ENCODE peak calls at places on chromosome 17, in ten cellular contexts. One of them, this sample, is unnamed.

GRCh38 chr17:58060596-58061191 is 22.5 kb upstream of the DYNLL2 start:
- DNase-seq in anterior cingulate cortex: peak
- DNase-seq in amygdala: peak
- DNase-seq in NCI-H748 treated with DMSO at 0.1 percent for 48 hours: no peak
- DNase-seq in NCI-H1105: peak
- DNase-seq in EL: peak
- DNase-seq in activated CD4-positive, alpha-beta T cell treated with anti-CD3 and anti-CD28 coated beads, Interleukin-2, amount 50 U/mL, for 1 hour: no peak
- DNase-seq in dorsolateral prefrontal cortex: no peak
- DNase-seq in activated naive CD4-positive, alpha-beta T cell treated with anti-CD3 and anti-CD28 coated beads, Interleukin-2, amount 50 U/mL, for 72 hours: no peak
- DNase-seq in RWPE1: no peak
- DNase-seq in this sample: no peak

GRCh38 chr17:44599298-44600175 is 42.3 kb downstream of the FZD2 start:
- DNase-seq in anterior cingulate cortex: peak
- DNase-seq in amygdala: no peak
- DNase-seq in NCI-H748 treated with DMSO at 0.1 percent for 48 hours: no peak
- DNase-seq in NCI-H1105: no peak
- DNase-seq in EL: peak
- DNase-seq in activated CD4-positive, alpha-beta T cell treated with anti-CD3 and anti-CD28 coated beads, Interleukin-2, amount 50 U/mL, for 1 hour: no peak
- DNase-seq in dorsolateral prefrontal cortex: no peak
- DNase-seq in activated naive CD4-positive, alpha-beta T cell treated with anti-CD3 and anti-CD28 coated beads, Interleukin-2, amount 50 U/mL, for 72 hours: no peak
- DNase-seq in RWPE1: peak
- DNase-seq in this sample: peak

GRCh38 chr17:39782481-39782880 is 44.7 kb downstream of the GRB7 start:
- DNase-seq in anterior cingulate cortex: no peak
- DNase-seq in amygdala: no peak
- DNase-seq in NCI-H748 treated with DMSO at 0.1 percent for 48 hours: no peak
- DNase-seq in NCI-H1105: no peak
- DNase-seq in EL: no peak
- DNase-seq in activated CD4-positive, alpha-beta T cell treated with anti-CD3 and anti-CD28 coated beads, Interleukin-2, amount 50 U/mL, for 1 hour: no peak
- DNase-seq in dorsolateral prefrontal cortex: no peak
- DNase-seq in activated naive CD4-positive, alpha-beta T cell treated with anti-CD3 and anti-CD28 coated beads, Interleukin-2, amount 50 U/mL, for 72 hours: no peak
- DNase-seq in RWPE1: peak
- DNase-seq in this sample: no peak

GRCh38 chr17:41654908-41655607 is 30.7 kb upstream of the KRT17 start:
- DNase-seq in anterior cingulate cortex: no peak
- DNase-seq in amygdala: no peak
- DNase-seq in NCI-H748 treated with DMSO at 0.1 percent for 48 hours: no peak
- DNase-seq in NCI-H1105: no peak
- DNase-seq in EL: no peak
- DNase-seq in activated CD4-positive, alpha-beta T cell treated with anti-CD3 and anti-CD28 coated beads, Interleukin-2, amount 50 U/mL, for 1 hour: no peak
- DNase-seq in dorsolateral prefrontal cortex: no peak
- DNase-seq in activated naive CD4-positive, alpha-beta T cell treated with anti-CD3 and anti-CD28 coated beads, Interleukin-2, amount 50 U/mL, for 72 hours: no peak
- DNase-seq in RWPE1: no peak
- DNase-seq in this sample: no peak

GRCh38 chr17:77692571-77693161 is 265.8 kb upstream of the TNRC6C start:
- DNase-seq in anterior cingulate cortex: no peak
- DNase-seq in amygdala: no peak
- DNase-seq in NCI-H748 treated with DMSO at 0.1 percent for 48 hours: no peak
- DNase-seq in NCI-H1105: no peak
- DNase-seq in EL: peak
- DNase-seq in activated CD4-positive, alpha-beta T cell treated with anti-CD3 and anti-CD28 coated beads, Interleukin-2, amount 50 U/mL, for 1 hour: no peak
- DNase-seq in dorsolateral prefrontal cortex: no peak
- DNase-seq in activated naive CD4-positive, alpha-beta T cell treated with anti-CD3 and anti-CD28 coated beads, Interleukin-2, amount 50 U/mL, for 72 hours: peak
- DNase-seq in RWPE1: peak
- DNase-seq in this sample: no peak

GRCh38 chr17:44436336-44436735 is 46.9 kb upstream of the ITGA2B start:
- DNase-seq in anterior cingulate cortex: no peak
- DNase-seq in amygdala: no peak
- DNase-seq in NCI-H748 treated with DMSO at 0.1 percent for 48 hours: no peak
- DNase-seq in NCI-H1105: no peak
- DNase-seq in EL: no peak
- DNase-seq in activated CD4-positive, alpha-beta T cell treated with anti-CD3 and anti-CD28 coated beads, Interleukin-2, amount 50 U/mL, for 1 hour: no peak
- DNase-seq in dorsolateral prefrontal cortex: no peak
- DNase-seq in activated naive CD4-positive, alpha-beta T cell treated with anti-CD3 and anti-CD28 coated beads, Interleukin-2, amount 50 U/mL, for 72 hours: no peak
- DNase-seq in RWPE1: no peak
- DNase-seq in this sample: no peak

GRCh38 chr17:12691173-12691572 is 25.5 kb downstream of the MYOCD start:
- DNase-seq in anterior cingulate cortex: peak
- DNase-seq in amygdala: no peak
- DNase-seq in NCI-H748 treated with DMSO at 0.1 percent for 48 hours: no peak
- DNase-seq in NCI-H1105: no peak
- DNase-seq in EL: no peak
- DNase-seq in activated CD4-positive, alpha-beta T cell treated with anti-CD3 and anti-CD28 coated beads, Interleukin-2, amount 50 U/mL, for 1 hour: no peak
- DNase-seq in dorsolateral prefrontal cortex: no peak
- DNase-seq in activated naive CD4-positive, alpha-beta T cell treated with anti-CD3 and anti-CD28 coated beads, Interleukin-2, amount 50 U/mL, for 72 hours: no peak
- DNase-seq in RWPE1: no peak
- DNase-seq in this sample: no peak

GRCh38 chr17:41624208-41625101 is at the start of gene KRT17:
- DNase-seq in anterior cingulate cortex: no peak
- DNase-seq in amygdala: no peak
- DNase-seq in NCI-H748 treated with DMSO at 0.1 percent for 48 hours: no peak
- DNase-seq in NCI-H1105: no peak
- DNase-seq in EL: no peak
- DNase-seq in activated CD4-positive, alpha-beta T cell treated with anti-CD3 and anti-CD28 coated beads, Interleukin-2, amount 50 U/mL, for 1 hour: no peak
- DNase-seq in dorsolateral prefrontal cortex: no peak
- DNase-seq in activated naive CD4-positive, alpha-beta T cell treated with anti-CD3 and anti-CD28 coated beads, Interleukin-2, amount 50 U/mL, for 72 hours: no peak
- DNase-seq in RWPE1: peak
- DNase-seq in this sample: no peak

GRCh38 chr17:31917065-31917529 is 15.6 kb upstream of the UTP6 start:
- DNase-seq in anterior cingulate cortex: no peak
- DNase-seq in amygdala: no peak
- DNase-seq in NCI-H748 treated with DMSO at 0.1 percent for 48 hours: no peak
- DNase-seq in NCI-H1105: no peak
- DNase-seq in EL: no peak
- DNase-seq in activated CD4-positive, alpha-beta T cell treated with anti-CD3 and anti-CD28 coated beads, Interleukin-2, amount 50 U/mL, for 1 hour: no peak
- DNase-seq in dorsolateral prefrontal cortex: no peak
- DNase-seq in activated naive CD4-positive, alpha-beta T cell treated with anti-CD3 and anti-CD28 coated beads, Interleukin-2, amount 50 U/mL, for 72 hours: no peak
- DNase-seq in RWPE1: no peak
- DNase-seq in this sample: no peak

GRCh38 chr17:36932383-36933173 is 4.7 kb upstream of the LHX1 start:
- DNase-seq in anterior cingulate cortex: no peak
- DNase-seq in amygdala: no peak
- DNase-seq in NCI-H748 treated with DMSO at 0.1 percent for 48 hours: no peak
- DNase-seq in NCI-H1105: no peak
- DNase-seq in EL: no peak
- DNase-seq in activated CD4-positive, alpha-beta T cell treated with anti-CD3 and anti-CD28 coated beads, Interleukin-2, amount 50 U/mL, for 1 hour: no peak
- DNase-seq in dorsolateral prefrontal cortex: no peak
- DNase-seq in activated naive CD4-positive, alpha-beta T cell treated with anti-CD3 and anti-CD28 coated beads, Interleukin-2, amount 50 U/mL, for 72 hours: no peak
- DNase-seq in RWPE1: no peak
- DNase-seq in this sample: no peak

GRCh38 chr17:55726440-55726839 is 3.8 kb upstream of the TMEM100 start:
- DNase-seq in anterior cingulate cortex: no peak
- DNase-seq in amygdala: peak
- DNase-seq in NCI-H748 treated with DMSO at 0.1 percent for 48 hours: peak
- DNase-seq in NCI-H1105: no peak
- DNase-seq in EL: peak
- DNase-seq in activated CD4-positive, alpha-beta T cell treated with anti-CD3 and anti-CD28 coated beads, Interleukin-2, amount 50 U/mL, for 1 hour: no peak
- DNase-seq in dorsolateral prefrontal cortex: no peak
- DNase-seq in activated naive CD4-positive, alpha-beta T cell treated with anti-CD3 and anti-CD28 coated beads, Interleukin-2, amount 50 U/mL, for 72 hours: no peak
- DNase-seq in RWPE1: peak
- DNase-seq in this sample: no peak

GRCh38 chr17:47184671-47185070 is 4.4 kb downstream of the CDC27 start:
- DNase-seq in anterior cingulate cortex: no peak
- DNase-seq in amygdala: no peak
- DNase-seq in NCI-H748 treated with DMSO at 0.1 percent for 48 hours: no peak
- DNase-seq in NCI-H1105: no peak
- DNase-seq in EL: no peak
- DNase-seq in activated CD4-positive, alpha-beta T cell treated with anti-CD3 and anti-CD28 coated beads, Interleukin-2, amount 50 U/mL, for 1 hour: no peak
- DNase-seq in dorsolateral prefrontal cortex: no peak
- DNase-seq in activated naive CD4-positive, alpha-beta T cell treated with anti-CD3 and anti-CD28 coated beads, Interleukin-2, amount 50 U/mL, for 72 hours: no peak
- DNase-seq in RWPE1: no peak
- DNase-seq in this sample: no peak

This sample was measured in substantia nigra.